ENCODE peak calls at places on chromosomes 6 and 20, in five cellular contexts. B is OCI-LY7, H is tibial artery, M is nephron progenitor cell, J is WTC11. X is an unnamed sample.

GRCh38 chr6:4664117-4664626 is 112.0 kb upstream of the CDYL start:
- DNase-seq in B (no peak), H (peak; percentile 92), M (no peak), J (no peak), X (no peak)

GRCh38 chr6:106849130-106849529 is 125.4 kb downstream of the CD24 start:
- DNase-seq in B (no peak), H (no peak), M (no peak), J (no peak), X (no peak)

GRCh38 chr6:72560721-72561593 is 60.9 kb upstream of the KCNQ5 start:
- DNase-seq in B (peak; percentile 1), H (no peak), M (no peak), J (no peak), X (no peak)

GRCh38 chr20:31864521-31865400 is 5.6 kb downstream of the DUSP15 start:
- DNase-seq in B (no peak), H (no peak), M (no peak), J (peak; percentile 4), X (no peak)

GRCh38 chr6:68024570-68025269 is 610.4 kb upstream of the ADGRB3 start:
- DNase-seq in B (no peak), H (no peak), M (no peak), J (no peak), X (no peak)

GRCh38 chr6:109458774-109459531 is 3.4 kb upstream of the MICAL1 start:
- DNase-seq in B (peak; percentile 60), H (no peak), M (no peak), J (no peak), X (no peak)

GRCh38 chr6:49866485-49866943 is at the start of gene CRISP1:
- DNase-seq in B (no peak), H (no peak), M (no peak), J (no peak), X (no peak)

GRCh38 chr6:149335924-149336323 is 18.4 kb downstream of the TAB2 start:
- DNase-seq in B (no peak), H (no peak), M (no peak), J (no peak), X (no peak)

GRCh38 chr20:62924567-62925419 is 1.5 kb downstream of the DIDO1 start:
- DNase-seq in B (no peak), H (no peak), M (no peak), J (no peak), X (no peak)

GRCh38 chr6:52144196-52145076 is 41.7 kb upstream of the IL17A start:
- DNase-seq in B (no peak), H (no peak), M (no peak), J (no peak), X (no peak)

GRCh38 chr6:125888989-125889656 is 67.4 kb upstream of the HINT3 start:
- DNase-seq in B (peak; percentile 8), H (no peak), M (no peak), J (peak; percentile 24), X (no peak)

GRCh38 chr6:91366781-91367180 is 779.9 kb upstream of the MAP3K7 start:
- DNase-seq in B (no peak), H (no peak), M (no peak), J (no peak), X (no peak)

GRCh38 chr20:57622201-57622570 is 2.0 kb upstream of the ZBP1 start:
- DNase-seq in B (no peak), H (no peak), M (no peak), J (no peak), X (no peak)

GRCh38 chr20:9498322-9498721 is 16.1 kb upstream of the LAMP5 start:
- DNase-seq in B (no peak), H (no peak), M (no peak), J (no peak), X (no peak)

GRCh38 chr6:67606905-67607828 is 1027.9 kb upstream of the ADGRB3 start:
- DNase-seq in B (no peak), H (no peak), M (no peak), J (no peak), X (no peak)

GRCh38 chr20:8720089-8720488 is 348.8 kb upstream of the PLCB4 start:
- DNase-seq in B (no peak), H (no peak), M (no peak), J (no peak), X (no peak)

GRCh38 chr6:28976677-28977076 is 28.4 kb downstream of the ZNF311 start:
- DNase-seq in B (no peak), H (no peak), M (no peak), J (no peak), X (no peak)

GRCh38 chr6:88855521-88856152 is 107.8 kb downstream of the RNGTT start:
- DNase-seq in B (no peak), H (no peak), M (no peak), J (no peak), X (no peak)

GRCh38 chr20:56439784-56440291 is 27.8 kb downstream of the CASS4 start:
- DNase-seq in B (no peak), H (peak; percentile 28), M (no peak), J (no peak), X (no peak)

GRCh38 chr6:110950443-110950842 is 8.1 kb upstream of the GTF3C6 start:
- DNase-seq in B (no peak), H (no peak), M (no peak), J (no peak), X (no peak)

GRCh38 chr20:2822073-2822472 is 5.9 kb downstream of the TMEM239 start:
- DNase-seq in B (no peak), H (no peak), M (no peak), J (no peak), X (no peak)

GRCh38 chr6:121309768-121310473 is 24.4 kb downstream of the TBC1D32 start:
- DNase-seq in B (no peak), H (no peak), M (no peak), J (no peak), X (no peak)

GRCh38 chr6:20571261-20571660 is 37.0 kb downstream of the CDKAL1 start:
- DNase-seq in B (no peak), H (no peak), M (no peak), J (no peak), X (no peak)

GRCh38 chr6:157813757-157814455 is 9.1 kb upstream of the SNX9 start:
- DNase-seq in B (no peak), H (no peak), M (no peak), J (no peak), X (no peak)

GRCh38 chr6:166078294-166078693 is 89.4 kb downstream of the TBXT start:
- DNase-seq in B (no peak), H (no peak), M (no peak), J (no peak), X (no peak)

GRCh38 chr20:43914286-43914685 is 366 bp upstream of the TOX2 start:
- DNase-seq in B (no peak), H (no peak), M (no peak), J (peak; percentile 21), X (peak; percentile 30)

GRCh38 chr20:37939701-37940151 is 36.8 kb downstream of the VSTM2L start:
- DNase-seq in B (no peak), H (peak; percentile 52), M (no peak), J (no peak), X (no peak)

GRCh38 chr6:13953061-13953705 is 28.4 kb downstream of the RNF182 start:
- DNase-seq in B (no peak), H (no peak), M (no peak), J (no peak), X (no peak)

GRCh38 chr6:128112494-128112893 is 211.6 kb upstream of the THEMIS start:
- DNase-seq in B (no peak), H (no peak), M (no peak), J (no peak), X (no peak)

GRCh38 chr20:63751471-63752271 is 12.1 kb downstream of the SLC2A4RG start:
- DNase-seq in B (no peak), H (no peak), M (peak; percentile 61), J (peak; percentile 57), X (no peak)

GRCh38 chr6:123640567-123641187 is 3.9 kb upstream of the TRDN start:
- DNase-seq in B (no peak), H (no peak), M (no peak), J (no peak), X (no peak)

GRCh38 chr20:10708342-10709185 is 34.8 kb upstream of the JAG1 start:
- DNase-seq in B (no peak), H (no peak), M (no peak), J (no peak), X (no peak)

GRCh38 chr20:50574586-50574985 is 64.4 kb downstream of the PTPN1 start:
- DNase-seq in B (no peak), H (peak; percentile 56), M (no peak), J (no peak), X (no peak)

GRCh38 chr6:6834356-6835342 is 246.1 kb downstream of the LY86 start:
- DNase-seq in B (peak; percentile 7), H (no peak), M (no peak), J (no peak), X (no peak)

GRCh38 chr20:22890605-22891300 is 144.4 kb upstream of the SSTR4 start:
- DNase-seq in B (no peak), H (no peak), M (no peak), J (no peak), X (no peak)

GRCh38 chr6:132669690-132670291 is 10.8 kb upstream of the TAAR1 start:
- DNase-seq in B (peak; percentile 80), H (no peak), M (no peak), J (no peak), X (no peak)
- TF ChIP-seq CTCF in B (peak; percentile 93), H (peak; percentile 40), M (peak; percentile 44), J (peak; percentile 42), X (peak; percentile 49)

GRCh38 chr6:25027221-25027916 is 91.6 kb upstream of the RIPOR2 start:
- DNase-seq in B (no peak), H (no peak), M (no peak), J (peak; percentile 46), X (peak; percentile 59)
- TF ChIP-seq CTCF in B (peak; percentile 22), H (no peak), M (no peak), J (no peak), X (no peak)

DNA sequence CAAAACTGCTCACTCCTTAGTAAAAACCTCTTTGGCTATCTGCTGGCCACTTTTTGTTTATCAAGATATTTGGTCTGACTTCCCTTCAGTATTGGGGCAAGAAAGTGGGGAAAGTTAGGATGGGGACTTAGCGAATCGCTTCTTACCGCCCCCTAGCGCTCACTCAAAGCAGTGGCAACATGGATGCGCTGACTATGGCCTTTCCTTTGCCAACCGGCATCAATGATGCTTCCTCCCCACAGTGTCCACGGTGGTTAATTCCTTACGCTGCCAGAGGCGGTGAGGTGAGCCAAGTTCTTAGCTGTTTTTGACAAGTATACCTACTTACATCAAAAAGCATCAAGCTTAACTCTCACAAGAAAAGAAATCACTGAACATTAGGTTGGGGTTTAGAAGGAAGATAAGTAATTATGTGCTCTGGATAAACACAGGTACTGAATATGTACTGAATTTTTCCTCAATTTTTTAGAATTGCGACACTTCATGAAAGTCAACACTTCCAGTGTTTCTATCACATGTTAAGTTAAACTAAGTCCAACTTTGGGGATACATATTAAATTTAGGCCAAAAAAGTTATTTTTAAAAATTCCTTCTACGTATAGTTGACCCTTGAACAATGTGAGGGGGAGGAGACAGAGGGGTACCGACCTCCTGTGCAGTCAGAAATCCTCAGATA is 86.7 kb downstream of the GMDS start:
- DNase-seq in B (peak; percentile 7), H (no peak), M (peak; percentile 43), J (peak; percentile 81), X (no peak)
- TF ChIP-seq CTCF in B (peak; percentile 62), H (no peak), M (peak; percentile 52), J (peak; percentile 77), X (no peak)

GRCh38 chr6:47175656-47176055 is 133.5 kb upstream of the ADGRF1 start:
- DNase-seq in B (no peak), H (no peak), M (no peak), J (no peak), X (no peak)
- TF ChIP-seq CTCF in B (no peak), H (no peak), M (no peak), J (no peak), X (no peak)

X was measured in activated B cell treated with CpG ODN at 0.5 μM for 24 hours.